ENCODE peak calls at places on chromosomes 1 and 21, in seven cellular contexts. One of them, this sample, is unnamed.

GRCh38 chr1:12565966-12566352 is 52.1 kb downstream of the DHRS3 start:
- DNase-seq in GM04504: no peak
- DNase-seq in right lobe of liver: no peak
- DNase-seq in stimulated activated CD8-positive, alpha-beta memory T cell treated with anti-CD3 and anti-CD28 coated beads, Interleukin-4, amount 100 ng/mL, for 4 hours: no peak
- DNase-seq in Peyer's patch: no peak
- DNase-seq in activated T-cell treated with anti-CD3 and anti-CD28 coated beads, Interleukin-2, amount 50 U/mL, for 72 hours: no peak
- DNase-seq in SK-N-DZ: no peak
- DNase-seq in this sample: no peak

GRCh38 chr1:202165267-202165941 is 5.0 kb upstream of the PTPN7 start:
- DNase-seq in GM04504: no peak
- DNase-seq in right lobe of liver: no peak
- DNase-seq in stimulated activated CD8-positive, alpha-beta memory T cell treated with anti-CD3 and anti-CD28 coated beads, Interleukin-4, amount 100 ng/mL, for 4 hours: no peak
- DNase-seq in Peyer's patch: peak
- DNase-seq in activated T-cell treated with anti-CD3 and anti-CD28 coated beads, Interleukin-2, amount 50 U/mL, for 72 hours: peak
- DNase-seq in SK-N-DZ: peak
- DNase-seq in this sample: no peak

GRCh38 chr1:174007846-174008245 is 14.3 kb downstream of the RC3H1 start:
- DNase-seq in GM04504: no peak
- DNase-seq in right lobe of liver: no peak
- DNase-seq in stimulated activated CD8-positive, alpha-beta memory T cell treated with anti-CD3 and anti-CD28 coated beads, Interleukin-4, amount 100 ng/mL, for 4 hours: no peak
- DNase-seq in Peyer's patch: no peak
- DNase-seq in activated T-cell treated with anti-CD3 and anti-CD28 coated beads, Interleukin-2, amount 50 U/mL, for 72 hours: no peak
- DNase-seq in SK-N-DZ: no peak
- DNase-seq in this sample: no peak

GRCh38 chr1:219587401-219587800 is 25.5 kb downstream of the ZC3H11B start:
- DNase-seq in GM04504: no peak
- DNase-seq in right lobe of liver: no peak
- DNase-seq in stimulated activated CD8-positive, alpha-beta memory T cell treated with anti-CD3 and anti-CD28 coated beads, Interleukin-4, amount 100 ng/mL, for 4 hours: no peak
- DNase-seq in Peyer's patch: no peak
- DNase-seq in activated T-cell treated with anti-CD3 and anti-CD28 coated beads, Interleukin-2, amount 50 U/mL, for 72 hours: no peak
- DNase-seq in SK-N-DZ: no peak
- DNase-seq in this sample: no peak

GRCh38 chr1:25792115-25792514 is 7.9 kb upstream of the SELENON start:
- DNase-seq in GM04504: no peak
- DNase-seq in right lobe of liver: no peak
- DNase-seq in stimulated activated CD8-positive, alpha-beta memory T cell treated with anti-CD3 and anti-CD28 coated beads, Interleukin-4, amount 100 ng/mL, for 4 hours: no peak
- DNase-seq in Peyer's patch: no peak
- DNase-seq in activated T-cell treated with anti-CD3 and anti-CD28 coated beads, Interleukin-2, amount 50 U/mL, for 72 hours: no peak
- DNase-seq in SK-N-DZ: no peak
- DNase-seq in this sample: no peak

GRCh38 chr1:247448107-247448778 is 9.7 kb downstream of the OR2B11 start:
- DNase-seq in GM04504: peak
- DNase-seq in right lobe of liver: peak
- DNase-seq in stimulated activated CD8-positive, alpha-beta memory T cell treated with anti-CD3 and anti-CD28 coated beads, Interleukin-4, amount 100 ng/mL, for 4 hours: no peak
- DNase-seq in Peyer's patch: no peak
- DNase-seq in activated T-cell treated with anti-CD3 and anti-CD28 coated beads, Interleukin-2, amount 50 U/mL, for 72 hours: no peak
- DNase-seq in SK-N-DZ: peak
- DNase-seq in this sample: no peak

GRCh38 chr1:204442376-204443259 is 31.0 kb upstream of the PPP1R15B start:
- DNase-seq in GM04504: no peak
- DNase-seq in right lobe of liver: no peak
- DNase-seq in stimulated activated CD8-positive, alpha-beta memory T cell treated with anti-CD3 and anti-CD28 coated beads, Interleukin-4, amount 100 ng/mL, for 4 hours: no peak
- DNase-seq in Peyer's patch: no peak
- DNase-seq in activated T-cell treated with anti-CD3 and anti-CD28 coated beads, Interleukin-2, amount 50 U/mL, for 72 hours: no peak
- DNase-seq in SK-N-DZ: no peak
- DNase-seq in this sample: no peak

GRCh38 chr1:244280859-244281258 is 170.8 kb downstream of the ADSS2 start:
- DNase-seq in GM04504: no peak
- DNase-seq in right lobe of liver: no peak
- DNase-seq in stimulated activated CD8-positive, alpha-beta memory T cell treated with anti-CD3 and anti-CD28 coated beads, Interleukin-4, amount 100 ng/mL, for 4 hours: no peak
- DNase-seq in Peyer's patch: no peak
- DNase-seq in activated T-cell treated with anti-CD3 and anti-CD28 coated beads, Interleukin-2, amount 50 U/mL, for 72 hours: no peak
- DNase-seq in SK-N-DZ: no peak
- DNase-seq in this sample: no peak

GRCh38 chr1:15168479-15168878 is 14.9 kb downstream of the TMEM51 start:
- DNase-seq in GM04504: peak
- DNase-seq in right lobe of liver: no peak
- DNase-seq in stimulated activated CD8-positive, alpha-beta memory T cell treated with anti-CD3 and anti-CD28 coated beads, Interleukin-4, amount 100 ng/mL, for 4 hours: no peak
- DNase-seq in Peyer's patch: no peak
- DNase-seq in activated T-cell treated with anti-CD3 and anti-CD28 coated beads, Interleukin-2, amount 50 U/mL, for 72 hours: no peak
- DNase-seq in SK-N-DZ: no peak
- DNase-seq in this sample: peak

GRCh38 chr1:89556716-89557442 is 32.2 kb downstream of the LRRC8B start:
- DNase-seq in GM04504: no peak
- DNase-seq in right lobe of liver: no peak
- DNase-seq in stimulated activated CD8-positive, alpha-beta memory T cell treated with anti-CD3 and anti-CD28 coated beads, Interleukin-4, amount 100 ng/mL, for 4 hours: no peak
- DNase-seq in Peyer's patch: no peak
- DNase-seq in activated T-cell treated with anti-CD3 and anti-CD28 coated beads, Interleukin-2, amount 50 U/mL, for 72 hours: no peak
- DNase-seq in SK-N-DZ: no peak
- DNase-seq in this sample: no peak

GRCh38 chr1:63951076-63951946 is 177.5 kb downstream of the ROR1 start:
- DNase-seq in GM04504: no peak
- DNase-seq in right lobe of liver: no peak
- DNase-seq in stimulated activated CD8-positive, alpha-beta memory T cell treated with anti-CD3 and anti-CD28 coated beads, Interleukin-4, amount 100 ng/mL, for 4 hours: no peak
- DNase-seq in Peyer's patch: no peak
- DNase-seq in activated T-cell treated with anti-CD3 and anti-CD28 coated beads, Interleukin-2, amount 50 U/mL, for 72 hours: no peak
- DNase-seq in SK-N-DZ: no peak
- DNase-seq in this sample: no peak

GRCh38 chr1:214537219-214537618 is 14.2 kb downstream of the PTPN14 start:
- DNase-seq in GM04504: no peak
- DNase-seq in right lobe of liver: no peak
- DNase-seq in stimulated activated CD8-positive, alpha-beta memory T cell treated with anti-CD3 and anti-CD28 coated beads, Interleukin-4, amount 100 ng/mL, for 4 hours: no peak
- DNase-seq in Peyer's patch: no peak
- DNase-seq in activated T-cell treated with anti-CD3 and anti-CD28 coated beads, Interleukin-2, amount 50 U/mL, for 72 hours: no peak
- DNase-seq in SK-N-DZ: no peak
- DNase-seq in this sample: no peak

GRCh38 chr1:78599294-78599693 is 21.0 kb upstream of the IFI44L start:
- DNase-seq in GM04504: no peak
- DNase-seq in right lobe of liver: no peak
- DNase-seq in stimulated activated CD8-positive, alpha-beta memory T cell treated with anti-CD3 and anti-CD28 coated beads, Interleukin-4, amount 100 ng/mL, for 4 hours: no peak
- DNase-seq in Peyer's patch: no peak
- DNase-seq in activated T-cell treated with anti-CD3 and anti-CD28 coated beads, Interleukin-2, amount 50 U/mL, for 72 hours: no peak
- DNase-seq in SK-N-DZ: no peak
- DNase-seq in this sample: no peak

GRCh38 chr1:44632511-44633072 is 41.7 kb downstream of the TMEM53 start:
- DNase-seq in GM04504: no peak
- DNase-seq in right lobe of liver: no peak
- DNase-seq in stimulated activated CD8-positive, alpha-beta memory T cell treated with anti-CD3 and anti-CD28 coated beads, Interleukin-4, amount 100 ng/mL, for 4 hours: no peak
- DNase-seq in Peyer's patch: no peak
- DNase-seq in activated T-cell treated with anti-CD3 and anti-CD28 coated beads, Interleukin-2, amount 50 U/mL, for 72 hours: no peak
- DNase-seq in SK-N-DZ: no peak
- DNase-seq in this sample: no peak

GRCh38 chr1:234772345-234773147 is 162.6 kb upstream of the IRF2BP2 start:
- DNase-seq in GM04504: peak
- DNase-seq in right lobe of liver: peak
- DNase-seq in stimulated activated CD8-positive, alpha-beta memory T cell treated with anti-CD3 and anti-CD28 coated beads, Interleukin-4, amount 100 ng/mL, for 4 hours: peak
- DNase-seq in Peyer's patch: peak
- DNase-seq in activated T-cell treated with anti-CD3 and anti-CD28 coated beads, Interleukin-2, amount 50 U/mL, for 72 hours: peak
- DNase-seq in SK-N-DZ: no peak
- DNase-seq in this sample: peak

GRCh38 chr1:174964261-174964984 is 35.3 kb upstream of the CACYBP start:
- DNase-seq in GM04504: no peak
- DNase-seq in right lobe of liver: no peak
- DNase-seq in stimulated activated CD8-positive, alpha-beta memory T cell treated with anti-CD3 and anti-CD28 coated beads, Interleukin-4, amount 100 ng/mL, for 4 hours: no peak
- DNase-seq in Peyer's patch: no peak
- DNase-seq in activated T-cell treated with anti-CD3 and anti-CD28 coated beads, Interleukin-2, amount 50 U/mL, for 72 hours: peak
- DNase-seq in SK-N-DZ: no peak
- DNase-seq in this sample: no peak

GRCh38 chr1:109819365-109819764 is 55.6 kb upstream of the EPS8L3 start:
- DNase-seq in GM04504: no peak
- DNase-seq in right lobe of liver: no peak
- DNase-seq in stimulated activated CD8-positive, alpha-beta memory T cell treated with anti-CD3 and anti-CD28 coated beads, Interleukin-4, amount 100 ng/mL, for 4 hours: no peak
- DNase-seq in Peyer's patch: no peak
- DNase-seq in activated T-cell treated with anti-CD3 and anti-CD28 coated beads, Interleukin-2, amount 50 U/mL, for 72 hours: no peak
- DNase-seq in SK-N-DZ: no peak
- DNase-seq in this sample: no peak

GRCh38 chr1:5913078-5913845 is 79.0 kb downstream of the NPHP4 start:
- DNase-seq in GM04504: no peak
- DNase-seq in right lobe of liver: no peak
- DNase-seq in stimulated activated CD8-positive, alpha-beta memory T cell treated with anti-CD3 and anti-CD28 coated beads, Interleukin-4, amount 100 ng/mL, for 4 hours: no peak
- DNase-seq in Peyer's patch: peak
- DNase-seq in activated T-cell treated with anti-CD3 and anti-CD28 coated beads, Interleukin-2, amount 50 U/mL, for 72 hours: no peak
- DNase-seq in SK-N-DZ: no peak
- DNase-seq in this sample: no peak

GRCh38 chr1:23867542-23867952 is 543 bp downstream of the FUCA1 start:
- DNase-seq in GM04504: no peak
- DNase-seq in right lobe of liver: peak
- DNase-seq in stimulated activated CD8-positive, alpha-beta memory T cell treated with anti-CD3 and anti-CD28 coated beads, Interleukin-4, amount 100 ng/mL, for 4 hours: no peak
- DNase-seq in Peyer's patch: no peak
- DNase-seq in activated T-cell treated with anti-CD3 and anti-CD28 coated beads, Interleukin-2, amount 50 U/mL, for 72 hours: no peak
- DNase-seq in SK-N-DZ: no peak
- DNase-seq in this sample: no peak

GRCh38 chr21:40685121-40685630 is 161.8 kb downstream of the DSCAM start:
- DNase-seq in GM04504: no peak
- DNase-seq in right lobe of liver: no peak
- DNase-seq in stimulated activated CD8-positive, alpha-beta memory T cell treated with anti-CD3 and anti-CD28 coated beads, Interleukin-4, amount 100 ng/mL, for 4 hours: no peak
- DNase-seq in Peyer's patch: no peak
- DNase-seq in activated T-cell treated with anti-CD3 and anti-CD28 coated beads, Interleukin-2, amount 50 U/mL, for 72 hours: no peak
- DNase-seq in SK-N-DZ: no peak
- DNase-seq in this sample: no peak